ENCODE peak calls at places on chromosomes 6 and 20, in seven cellular contexts. I, N, Y, P, Q, Z and K are unnamed samples. For H3K4me1, the result is how much of the 10 kb centered on the place peaks cover.

GRCh38 chr6:38572186-38572813 is 67.4 kb downstream of the BTBD9 start:
- DNase-seq in P (no peak), Z (no peak), Q (no peak), I (no peak), N (no peak), Y (no peak), K (no peak)

GRCh38 chr6:134363323-134364039 is 45.6 kb upstream of the SGK1 start:
- DNase-seq in P (no peak), I (no peak), Z (no peak), Y (no peak), N (no peak), Q (no peak), K (no peak)

GRCh38 chr6:152750694-152751093 is at the start of gene VIP:
- DNase-seq in P (peak), Z (no peak), I (peak), Q (peak), N (no peak), Y (no peak), K (no peak)

GRCh38 chr20:54025166-54025835 is 45.1 kb downstream of the BCAS1 start:
- DNase-seq in Q (no peak), Y (no peak), N (no peak), Z (no peak), I (no peak), P (no peak), K (no peak)

GRCh38 chr6:158185729-158186456 is 17.7 kb downstream of the GTF2H5 start:
- DNase-seq in Z (no peak), P (no peak), I (no peak), Q (no peak), Y (no peak), N (no peak), K (no peak)

GRCh38 chr6:39266375-39266774 is 37.1 kb upstream of the KCNK5 start:
- DNase-seq in Z (no peak), I (no peak), Q (no peak), Y (no peak), P (no peak), N (peak), K (no peak)

GRCh38 chr20:25247666-25248500 is at the start of gene PYGB:
- DNase-seq in Z (peak), Q (peak), Y (peak), I (peak), P (peak), N (peak), K (peak)

GRCh38 chr20:38520261-38520660 is 47.6 kb downstream of the RALGAPB start:
- DNase-seq in I (no peak), P (no peak), Q (no peak), N (no peak), Y (no peak), Z (no peak), K (no peak)

GRCh38 chr20:59665656-59666555 is 61.6 kb downstream of the PHACTR3 start:
- DNase-seq in P (no peak), I (no peak), Q (no peak), Y (no peak), N (no peak), Z (no peak), K (no peak)

GRCh38 chr6:17013701-17014100 is 88.1 kb upstream of the STMND1 start:
- DNase-seq in Z (no peak), P (no peak), Y (no peak), I (no peak), Q (no peak), N (no peak), K (no peak)

GRCh38 chr20:57437672-57438330 is 46.6 kb downstream of the RBM38 start:
- DNase-seq in Z (no peak), I (no peak), N (no peak), P (no peak), Y (no peak), Q (no peak), K (no peak)

GRCh38 chr6:136962661-136963060 is 40.6 kb downstream of the SLC35D3 start:
- DNase-seq in Y (no peak), Q (peak), N (peak), P (peak), Z (no peak), I (peak), K (no peak)

GRCh38 chr6:39166189-39166917 is 51.4 kb upstream of the SAYSD1 start:
- DNase-seq in N (peak), Q (peak), P (peak), I (peak), Y (peak), Z (peak), K (peak)

GRCh38 chr6:37538107-37538506 is 38.4 kb upstream of the CCDC167 start:
- DNase-seq in Q (peak), I (no peak), P (no peak), Z (no peak), Y (no peak), N (no peak), K (peak)

GRCh38 chr6:11705069-11705468 is 73.5 kb downstream of the ADTRP start:
- DNase-seq in P (no peak), I (no peak), Y (no peak), N (no peak), Q (no peak), Z (no peak), K (no peak)

GRCh38 chr6:38095054-38095453 is 275.5 kb downstream of the ZFAND3 start:
- DNase-seq in Z (no peak), N (no peak), Q (no peak), I (no peak), P (no peak), Y (no peak), K (no peak)

GRCh38 chr20:35318502-35319157 is 26.4 kb upstream of the FAM83C start:
- DNase-seq in P (no peak), Q (no peak), N (peak), I (no peak), Y (no peak), Z (peak), K (peak)

GRCh38 chr20:58237318-58238182 is 9.1 kb upstream of the ANKRD60 start:
- DNase-seq in N (no peak), Y (no peak), Q (no peak), I (no peak), Z (no peak), P (no peak), K (no peak)

GRCh38 chr20:35305682-35306556 is 13.7 kb upstream of the FAM83C start:
- DNase-seq in P (no peak), N (peak), Q (no peak), Y (no peak), I (no peak), Z (peak), K (peak)

GRCh38 chr20:63330084-63330760 is 30.9 kb downstream of the CHRNA4 start:
- DNase-seq in Q (no peak), N (no peak), Z (no peak), Y (no peak), P (no peak), I (no peak), K (no peak)

GRCh38 chr6:3022765-3023662 is 23.3 kb downstream of the NQO2 start:
- DNase-seq in I (no peak), Y (peak), Z (no peak), P (no peak), Q (peak), N (no peak), K (peak)

GRCh38 chr20:44495257-44495656 is 19.6 kb downstream of the TTPAL start:
- DNase-seq in I (no peak), Q (no peak), Y (no peak), P (no peak), Z (no peak), N (no peak), K (no peak)

GRCh38 chr6:141359953-141360352 is 772.8 kb upstream of the GJE1 start:
- DNase-seq in Z (no peak), N (no peak), Q (no peak), P (peak), Y (no peak), I (no peak), K (no peak)

GRCh38 chr20:23187759-23188158 is 101.6 kb upstream of the CD93 start:
- DNase-seq in Q (no peak), N (peak), Z (no peak), I (no peak), Y (no peak), P (no peak), K (no peak)

GRCh38 chr6:66429220-66429619 is 722.2 kb upstream of the EYS start:
- DNase-seq in N (no peak), Z (no peak), I (no peak), Y (no peak), Q (no peak), P (no peak), K (no peak)

GRCh38 chr6:44531447-44532015 is 144.0 kb downstream of the CDC5L start:
- DNase-seq in Y (no peak), N (no peak), Z (no peak), P (peak), I (no peak), Q (peak), K (no peak)

GRCh38 chr6:20575691-20576451 is 41.6 kb downstream of the CDKAL1 start:
- DNase-seq in I (no peak), Y (no peak), P (no peak), N (no peak), Z (no peak), Q (no peak), K (no peak)

GRCh38 chr6:157789861-157790260 is 33.2 kb upstream of the SNX9 start:
- DNase-seq in I (no peak), Z (no peak), N (no peak), Q (peak), P (peak), Y (no peak), K (peak)

GRCh38 chr6:155481215-155481614 is 25.6 kb upstream of the NOX3 start:
- DNase-seq in I (no peak), Z (no peak), Q (no peak), Y (no peak), N (no peak), P (no peak), K (no peak)

GRCh38 chr6:117138920-117139319 is 126.4 kb upstream of the VGLL2 start:
- DNase-seq in N (no peak), Q (no peak), Y (no peak), Z (peak), P (no peak), I (no peak), K (no peak)

GRCh38 chr20:48697845-48698491 is 129.8 kb downstream of the PREX1 start:
- DNase-seq in N (peak), Z (peak), I (peak), Y (peak), Q (no peak), P (no peak), K (peak)

GRCh38 chr6:7086488-7086887 is 21.3 kb upstream of the RREB1 start:
- DNase-seq in Y (no peak), Q (no peak), I (no peak), P (no peak), Z (no peak), N (peak), K (no peak)

GRCh38 chr6:26092443-26092842 is 5.2 kb downstream of the HFE start:
- DNase-seq in Z (no peak), I (no peak), N (no peak), Q (no peak), P (no peak), Y (no peak), K (no peak)

GRCh38 chr6:26089272-26089671 is 2.0 kb downstream of the HFE start:
- DNase-seq in Q (no peak), Y (no peak), P (no peak), Z (no peak), N (peak), I (no peak), K (no peak)

GRCh38 chr6:26088344-26088743 is 1.1 kb downstream of the HFE start:
- DNase-seq in P (no peak), N (no peak), Z (no peak), Q (no peak), I (no peak), Y (no peak), K (no peak)

GRCh38 chr6:26086214-26086613 is 1.0 kb upstream of the HFE start:
- DNase-seq in P (no peak), N (no peak), I (no peak), Q (no peak), Y (no peak), Z (no peak), K (no peak)

GRCh38 chr6:26087284-26088115 is at the start of gene HFE:
- DNase-seq in I (peak), Y (peak), P (peak), Q (peak), Z (peak), N (peak), K (peak)
- TF ChIP-seq CTCF in I (peak), Y (no peak), P (peak), Q (peak), Z (no peak), N (peak), K (no peak)

GRCh38 chr6:142871910-142872331 is 73.1 kb downstream of the HIVEP2 start:
- DNase-seq in P (no peak), Z (peak), I (no peak), Y (no peak), N (peak), Q (no peak), K (no peak)
- H3K4me1 ChIP-seq in P (under half), Z (under half), I (half or more), Y (under half), N (under half), Q (under half), K (under half)

DNA sequence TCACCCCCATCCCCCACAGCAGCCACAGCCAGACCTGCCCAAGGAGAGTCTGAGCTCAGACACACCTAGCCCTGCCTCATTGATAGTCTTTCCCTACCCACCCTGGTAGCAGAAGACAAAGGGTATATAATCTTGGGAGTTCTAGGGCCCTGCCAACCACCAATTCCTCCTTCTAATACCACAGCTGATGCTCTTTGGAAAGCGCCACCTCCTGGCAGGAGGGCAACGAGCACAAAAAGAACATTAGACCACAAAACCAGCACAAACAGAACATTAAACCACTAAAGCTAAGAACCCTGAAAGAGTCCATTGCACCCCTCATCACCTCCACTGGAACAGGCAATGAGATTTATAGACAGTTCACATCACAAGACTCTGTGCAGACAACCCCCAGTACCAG is 195.8 kb upstream of the FUT9 start:
- DNase-seq in P (no peak), Z (no peak), Y (no peak), N (no peak), Q (peak), I (no peak), K (no peak)
- TF ChIP-seq CTCF in P (peak), Z (no peak), Y (no peak), N (no peak), Q (peak), I (no peak), K (peak)

DNA sequence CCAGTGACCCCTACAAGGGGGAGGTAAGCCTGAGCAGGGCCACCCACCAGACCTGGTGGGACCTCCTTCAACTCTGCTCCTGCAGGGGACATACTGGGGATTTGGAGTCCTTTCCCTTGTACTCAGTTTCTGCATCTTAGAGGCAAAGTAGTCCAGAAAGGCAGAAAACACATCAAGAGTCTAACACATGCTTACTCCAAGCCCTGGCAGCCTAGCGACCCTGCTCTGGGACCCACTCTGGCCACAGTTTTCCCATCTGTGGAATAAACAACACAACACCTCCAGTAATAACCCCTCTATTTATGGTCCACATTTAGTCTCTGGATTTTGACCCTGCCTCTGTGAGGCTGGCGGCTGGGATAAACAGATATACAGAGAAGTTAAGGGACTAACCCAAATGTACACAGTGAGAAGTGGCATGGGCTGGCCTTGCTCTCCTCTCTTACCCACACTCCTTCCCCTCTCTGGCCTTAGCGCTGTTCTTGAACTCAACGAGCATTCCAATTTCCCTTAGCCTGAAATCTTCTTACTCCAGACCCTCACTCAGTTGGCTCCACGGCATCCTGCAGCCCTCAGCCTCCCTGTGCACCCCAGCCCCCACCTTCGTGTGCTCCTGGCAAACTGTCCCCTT is 16.1 kb upstream of the TLDC2 start:
- DNase-seq in I (no peak), N (no peak), Y (no peak), Z (no peak), P (no peak), Q (no peak), K (no peak)
- H3K4me1 ChIP-seq in I (under half), N (half or more), Y (under half), Z (under half), P (under half), Q (under half), K (under half)